ENCODE peak calls at places on chromosomes 2 and 18, in eight cellular contexts. E, S, Y, M, J, Z, C and I are unnamed samples.

GRCh38 chr2:230640540-230641011 is 72.1 kb upstream of the CAB39 start:
- DNase-seq in Z (no peak), S (no peak), Y (no peak), M (no peak), J (no peak), C (no peak), E (no peak), I (no peak)

GRCh38 chr2:28445448-28446258 is 50.2 kb upstream of the PLB1 start:
- DNase-seq in M (no peak), C (peak; percentile 90), E (peak; percentile 85), Z (peak; percentile 61), S (no peak), Y (no peak), J (no peak), I (peak; percentile 90)

GRCh38 chr2:143458258-143458954 is 329.2 kb downstream of the ARHGAP15 start:
- DNase-seq in C (no peak), J (no peak), M (no peak), Z (no peak), Y (no peak), S (no peak), E (no peak), I (no peak)

GRCh38 chr2:85648619-85649018 is 19.4 kb downstream of the SFTPB start:
- DNase-seq in C (no peak), E (no peak), M (no peak), Z (no peak), Y (peak; percentile 37), J (no peak), S (no peak), I (no peak)

GRCh38 chr2:43934567-43934966 is 61.2 kb downstream of the LRPPRC start:
- DNase-seq in J (no peak), M (no peak), Y (no peak), C (no peak), S (no peak), Z (no peak), E (no peak), I (no peak)

GRCh38 chr2:241559489-241560180 is 1.1 kb downstream of the BOK start:
- DNase-seq in E (no peak), Y (no peak), J (no peak), M (no peak), C (no peak), S (peak; percentile 38), Z (no peak), I (no peak)

GRCh38 chr2:60324536-60324935 is 228.9 kb downstream of the BCL11A start:
- DNase-seq in C (no peak), Z (no peak), J (no peak), S (no peak), Y (no peak), M (no peak), E (no peak), I (no peak)

GRCh38 chr2:85854166-85854509 is 34.7 kb downstream of the ST3GAL5 start:
- DNase-seq in C (no peak), M (peak; percentile 59), Y (no peak), E (no peak), J (no peak), Z (no peak), S (no peak), I (no peak)

GRCh38 chr18:58768293-58768974 is 96.2 kb upstream of the ZNF532 start:
- DNase-seq in C (peak; percentile 77), Z (peak; percentile 65), M (peak; percentile 79), Y (peak; percentile 69), E (no peak), J (peak; percentile 69), S (peak; percentile 79), I (no peak)

GRCh38 chr18:3995476-3996102 is 459.5 kb downstream of the DLGAP1 start:
- DNase-seq in M (no peak), Y (peak; percentile 40), J (peak; percentile 64), Z (no peak), C (no peak), E (no peak), S (peak; percentile 62), I (peak; percentile 34)

GRCh38 chr18:62778976-62779869 is 63.9 kb downstream of the PHLPP1 start:
- DNase-seq in S (no peak), C (no peak), Z (no peak), E (no peak), Y (no peak), J (no peak), M (no peak), I (no peak)

GRCh38 chr2:112768432-112768831 is 4.0 kb upstream of the CKAP2L start:
- DNase-seq in C (no peak), J (no peak), S (no peak), M (no peak), Y (no peak), Z (no peak), E (peak; percentile 65), I (no peak)

GRCh38 chr2:41910126-41910525 is 137.7 kb upstream of the PKDCC start:
- DNase-seq in Z (no peak), S (no peak), E (no peak), M (no peak), C (no peak), Y (no peak), J (no peak), I (peak; percentile 67)

GRCh38 chr2:121132054-121132453 is 152.9 kb downstream of the TFCP2L1 start:
- DNase-seq in S (no peak), Z (no peak), C (no peak), M (no peak), Y (no peak), J (no peak), E (no peak), I (no peak)

GRCh38 chr18:51751901-51752300 is 554.4 kb upstream of the MEX3C start:
- DNase-seq in Z (no peak), E (no peak), Y (no peak), M (no peak), C (no peak), J (no peak), S (no peak), I (peak; percentile 28)

DNA sequence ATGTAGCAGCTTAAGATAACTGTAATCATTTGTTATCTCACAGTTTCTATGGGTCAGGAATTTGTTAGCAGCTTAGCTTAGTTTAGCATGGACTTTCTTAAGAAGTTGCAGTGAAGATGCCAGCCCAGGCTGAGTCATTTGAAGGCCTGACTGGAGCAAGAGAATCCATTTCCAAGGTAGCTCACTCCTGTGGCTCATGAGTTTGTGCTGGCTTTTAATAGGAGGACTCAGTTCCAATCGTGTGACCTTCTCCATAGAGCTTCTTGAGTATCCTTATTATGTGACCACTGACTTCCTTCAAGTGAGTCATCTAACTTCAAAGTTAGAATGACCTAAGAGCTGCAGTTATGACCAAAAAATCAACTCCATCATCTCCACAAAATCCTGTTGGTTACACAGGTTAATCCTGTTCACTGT is 1.4 kb downstream of the GPATCH11 start:
- DNase-seq in Z (no peak), J (no peak), S (no peak), Y (no peak), E (no peak), M (no peak), C (no peak), I (no peak)
- H3K4me3 ChIP-seq in Z (no peak overlapping the region), J (no peak overlapping the region), S (no peak overlapping the region), Y (no peak overlapping the region), E (no peak overlapping the region), M (peak overlapping the region; percentile 97), C (no peak overlapping the region), I (no peak overlapping the region)

GRCh38 chr18:50186385-50186784 is 8.6 kb downstream of the MYO5B start:
- DNase-seq in J (no peak), E (no peak), S (no peak), Z (no peak), Y (no peak), M (no peak), C (no peak), I (no peak)
- H3K36me3 ChIP-seq in J (no peaks in the 10 kb centered on the region), E (no peaks in the 10 kb centered on the region), S (no peaks in the 10 kb centered on the region), Z (no peaks in the 10 kb centered on the region), Y (no peaks in the 10 kb centered on the region), M (no peaks in the 10 kb centered on the region), C (no peaks in the 10 kb centered on the region), I (no peaks in the 10 kb centered on the region)

GRCh38 chr18:36188912-36189311 is 1.6 kb downstream of the MOCOS start:
- DNase-seq in J (no peak), Y (no peak), S (no peak), Z (no peak), M (no peak), E (no peak), C (no peak), I (no peak)
- H3K4me3 ChIP-seq in J (no peak overlapping the region), Y (no peak overlapping the region), S (no peak overlapping the region), Z (no peak overlapping the region), M (peak overlapping the region; percentile 65), E (no peak overlapping the region), C (no peak overlapping the region), I (no peak overlapping the region)

GRCh38 chr2:32963941-32964340 is 17.2 kb downstream of the LTBP1 start:
- DNase-seq in Z (no peak), Y (no peak), J (no peak), S (no peak), E (peak; percentile 57), C (no peak), M (no peak), I (no peak)

GRCh38 chr2:32958836-32959235 is 12.1 kb downstream of the LTBP1 start:
- DNase-seq in C (no peak), Y (no peak), J (no peak), E (no peak), M (no peak), S (no peak), Z (no peak), I (no peak)

GRCh38 chr2:32960647-32961403 is 14.1 kb downstream of the LTBP1 start:
- DNase-seq in J (no peak), Y (no peak), M (no peak), E (no peak), Z (no peak), S (no peak), C (no peak), I (no peak)

GRCh38 chr2:32962652-32963051 is 15.9 kb downstream of the LTBP1 start:
- DNase-seq in Y (no peak), Z (no peak), E (no peak), C (no peak), S (no peak), J (peak; percentile 11), M (no peak), I (no peak)

GRCh38 chr2:32960238-32960637 is 13.5 kb downstream of the LTBP1 start:
- DNase-seq in Z (no peak), S (no peak), C (no peak), E (no peak), M (no peak), Y (no peak), J (no peak), I (no peak)
- H3K36me3 ChIP-seq in Z (no peaks in the 10 kb centered on the region), S (no peaks in the 10 kb centered on the region), C (no peaks in the 10 kb centered on the region), E (no peaks in the 10 kb centered on the region), M (no peaks in the 10 kb centered on the region), Y (no peaks in the 10 kb centered on the region), J (peaks cover 4% of the 10 kb centered on the region), I (no peaks in the 10 kb centered on the region)